ENCODE peak calls at places on chromosomes 7 and 10, in four cellular contexts. P is stimulated activated CD4-positive, alpha-beta T cell treated with anti-CD3 and anti-CD28 coated beads, Interleukin-2, amount 100 ng/mL, for 48 hours; K is MCF 10A; W is islet precursor cell. B is an unnamed sample.

GRCh38 chr7:31120800-31121513 is 68.8 kb downstream of the ADCYAP1R1 start:
- DNase-seq in P (no peak), K (no peak), W (peak; percentile 39), B (no peak)

GRCh38 chr10:86667421-86668181 is 710 bp upstream of the LDB3 start:
- DNase-seq in P (no peak), W (no peak), K (no peak), B (no peak)

GRCh38 chr7:46934198-46934825 is 647.6 kb downstream of the TNS3 start:
- DNase-seq in K (peak; percentile 33), P (no peak), W (no peak), B (no peak)

GRCh38 chr7:41955475-41956243 is 252.8 kb upstream of the INHBA start:
- DNase-seq in W (peak; percentile 98), P (no peak), K (peak; percentile 99), B (no peak)

GRCh38 chr10:25113231-25114035 is 61.4 kb upstream of the GPR158 start:
- DNase-seq in P (peak; percentile 33), W (peak; percentile 89), K (peak; percentile 84), B (peak; percentile 33)

GRCh38 chr7:107725138-107725740 is 18.7 kb upstream of the CBLL1 start:
- DNase-seq in K (peak; percentile 78), P (peak; percentile 48), W (no peak), B (peak; percentile 26)

GRCh38 chr7:104552102-104552501 is 223.7 kb downstream of the LHFPL3 start:
- DNase-seq in W (peak; percentile 81), P (peak; percentile 0), K (peak; percentile 86), B (no peak)

GRCh38 chr7:7018290-7018689 is 164.1 kb upstream of the C1GALT1 start:
- DNase-seq in W (no peak), P (no peak), K (no peak), B (no peak)

GRCh38 chr10:70967591-70968588 is 79.5 kb upstream of the PCBD1 start:
- DNase-seq in P (no peak), K (peak; percentile 2), W (no peak), B (no peak)

GRCh38 chr7:42426163-42426562 is 189.2 kb upstream of the GLI3 start:
- DNase-seq in K (no peak), W (no peak), P (no peak), B (no peak)

GRCh38 chr10:49686651-49687050 is 7.2 kb downstream of the C10orf53 start:
- DNase-seq in P (no peak), W (no peak), K (no peak), B (no peak)

GRCh38 chr7:34041716-34042115 is 136.4 kb downstream of the BMPER start:
- DNase-seq in K (no peak), W (no peak), P (no peak), B (no peak)

B was measured in 8988T.